ENCODE peak calls at places on chromosome 15, in five cellular contexts. J, O, Y, N and C are unnamed samples.

GRCh38 chr15:34240537-34240936 is 15.7 kb downstream of the EMC4 start:
- DNase-seq in J (no peak), O (no peak), Y (no peak), N (no peak), C (no peak)

GRCh38 chr15:90231028-90232017 is 2.4 kb downstream of the CIB1 start:
- DNase-seq in J (peak), O (no peak), Y (peak), N (no peak), C (no peak)

GRCh38 chr15:30023798-30024295 is 58.9 kb upstream of the GOLGA8J start:
- DNase-seq in J (no peak), O (no peak), Y (no peak), N (no peak), C (no peak)

GRCh38 chr15:60004846-60005351 is 788 bp downstream of the FOXB1 start:
- DNase-seq in J (no peak), O (no peak), Y (no peak), N (no peak), C (no peak)

GRCh38 chr15:70954733-70955132 is 62.1 kb downstream of the LRRC49 start:
- DNase-seq in J (peak), O (no peak), Y (no peak), N (no peak), C (no peak)

GRCh38 chr15:47803767-47804166 is 86.5 kb downstream of the SEMA6D start:
- DNase-seq in J (no peak), O (no peak), Y (no peak), N (no peak), C (peak)

GRCh38 chr15:45026646-45027045 is 3.7 kb downstream of the SORD start:
- DNase-seq in J (no peak), O (no peak), Y (no peak), N (no peak), C (no peak)

GRCh38 chr15:63553388-63553791 is 43.8 kb upstream of the FBXL22 start:
- DNase-seq in J (no peak), O (peak), Y (peak), N (no peak), C (peak)

GRCh38 chr15:53791616-53792015 is 32.2 kb upstream of the WDR72 start:
- DNase-seq in J (no peak), O (peak), Y (no peak), N (no peak), C (no peak)

GRCh38 chr15:54206586-54207321 is 228.5 kb downstream of the UNC13C start:
- DNase-seq in J (no peak), O (no peak), Y (no peak), N (no peak), C (no peak)

GRCh38 chr15:26531489-26531888 is 241.4 kb downstream of the GABRB3 start:
- DNase-seq in J (no peak), O (no peak), Y (no peak), N (no peak), C (no peak)

GRCh38 chr15:63855735-63856134 is 22.0 kb upstream of the HERC1 start:
- DNase-seq in J (no peak), O (no peak), Y (no peak), N (no peak), C (no peak)

GRCh38 chr15:72155021-72155621 is 36.9 kb downstream of the SENP8 start:
- DNase-seq in J (peak), O (peak), Y (peak), N (peak), C (peak)

GRCh38 chr15:66590435-66590834 is 24.6 kb upstream of the LCTL start:
- DNase-seq in J (no peak), O (no peak), Y (no peak), N (no peak), C (no peak)

GRCh38 chr15:66588971-66589370 is 23.2 kb upstream of the LCTL start:
- DNase-seq in J (no peak), O (no peak), Y (no peak), N (no peak), C (no peak)

GRCh38 chr15:66587020-66587419 is 21.2 kb upstream of the LCTL start:
- DNase-seq in J (no peak), O (no peak), Y (no peak), N (no peak), C (no peak)

GRCh38 chr15:66587749-66588148 is 22.0 kb upstream of the LCTL start:
- DNase-seq in J (no peak), O (no peak), Y (no peak), N (no peak), C (no peak)

GRCh38 chr15:66588537-66588936 is 22.7 kb upstream of the LCTL start:
- DNase-seq in J (no peak), O (no peak), Y (no peak), N (no peak), C (no peak)
- TF ChIP-seq CTCF in J (no peak), O (no peak), Y (no peak), N (no peak), C (peak)

GRCh38 chr15:56244237-56244810 is 645 bp upstream of the RFX7 start:
- DNase-seq in J (peak), O (peak), Y (peak), N (peak), C (peak)

GRCh38 chr15:56244811-56245576 is 1.3 kb upstream of the RFX7 start:
- DNase-seq in J (peak), O (no peak), Y (peak), N (peak), C (no peak)

GRCh38 chr15:56243117-56243773 is 434 bp downstream of the RFX7 start:
- DNase-seq in J (peak), O (no peak), Y (peak), N (peak), C (no peak)

GRCh38 chr15:56242576-56243116 is 1.0 kb downstream of the RFX7 start:
- DNase-seq in J (no peak), O (no peak), Y (no peak), N (no peak), C (no peak)

GRCh38 chr15:56243774-56244236 is at the start of gene RFX7:
- DNase-seq in J (peak), O (peak), Y (peak), N (peak), C (no peak)
- TF ChIP-seq CTCF in J (no peak), O (no peak), Y (no peak), N (no peak), C (no peak)

DNA sequence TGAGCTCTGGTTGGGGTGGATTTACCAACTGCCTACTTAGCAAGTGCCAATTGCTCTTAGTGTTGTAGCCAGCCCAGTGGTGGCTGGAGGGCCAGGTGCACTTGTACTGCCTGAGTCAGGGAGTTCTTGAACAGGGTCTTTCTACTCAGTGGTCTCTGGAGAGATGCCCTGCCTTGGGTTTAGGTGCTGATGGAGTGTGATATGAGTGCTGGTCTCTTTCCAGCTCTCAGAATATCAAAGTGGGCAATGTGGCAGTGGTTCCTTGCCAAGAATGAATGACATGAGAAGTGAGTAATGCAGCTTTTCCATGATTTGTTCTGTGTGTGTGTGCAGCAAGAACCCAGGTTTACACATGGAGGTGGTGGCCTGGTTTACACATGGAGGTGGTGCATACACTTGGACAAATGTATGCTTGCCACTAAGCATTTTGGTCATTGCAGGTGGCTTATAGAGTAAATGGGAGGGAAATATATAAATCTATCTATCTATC is 40.7 kb upstream of the ADAMTSL3 start:
- DNase-seq in J (no peak), O (no peak), Y (no peak), N (no peak), C (no peak)
- TF ChIP-seq CTCF in J (no peak), O (no peak), Y (no peak), N (no peak), C (no peak)

GRCh38 chr15:99711685-99712084 is 21.6 kb downstream of the LYSMD4 start:
- DNase-seq in J (no peak), O (no peak), Y (no peak), N (no peak), C (no peak)

GRCh38 chr15:99709243-99709986 is 23.8 kb downstream of the LYSMD4 start:
- DNase-seq in J (no peak), O (no peak), Y (no peak), N (no peak), C (no peak)

GRCh38 chr15:99708563-99708962 is 24.7 kb downstream of the LYSMD4 start:
- DNase-seq in J (peak), O (peak), Y (peak), N (peak), C (peak)

GRCh38 chr15:99716540-99716939 is 16.7 kb downstream of the LYSMD4 start:
- DNase-seq in J (no peak), O (no peak), Y (no peak), N (no peak), C (no peak)

DNA sequence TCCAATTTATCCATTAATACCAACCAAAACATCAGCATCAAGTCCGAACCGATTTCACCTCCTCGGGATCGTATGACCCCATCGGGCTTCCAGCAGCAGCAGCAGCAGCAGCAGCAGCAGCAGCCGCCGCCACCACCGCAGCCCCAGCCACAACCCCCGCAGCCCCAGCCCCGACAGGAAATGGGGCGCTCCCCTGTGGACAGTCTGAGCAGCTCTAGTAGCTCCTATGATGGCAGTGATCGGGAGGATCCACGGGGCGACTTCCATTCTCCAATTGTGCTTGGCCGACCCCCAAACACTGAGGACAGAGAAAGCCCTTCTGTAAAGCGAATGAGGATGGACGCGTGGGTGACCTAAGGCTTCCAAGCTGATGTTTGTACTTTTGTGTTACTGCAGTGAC is 20.8 kb downstream of the LYSMD4 start:
- DNase-seq in J (no peak), O (no peak), Y (no peak), N (no peak), C (no peak)
- TF ChIP-seq CTCF in J (no peak), O (no peak), Y (no peak), N (no peak), C (no peak)

GRCh38 chr15:55527150-55527549 is 19.1 kb upstream of the DNAAF4 start:
- DNase-seq in J (no peak), O (no peak), Y (no peak), N (no peak), C (no peak)

GRCh38 chr15:55522741-55523450 is 14.9 kb upstream of the DNAAF4 start:
- DNase-seq in J (no peak), O (no peak), Y (no peak), N (no peak), C (no peak)

GRCh38 chr15:55530861-55531313 is 22.9 kb upstream of the DNAAF4 start:
- DNase-seq in J (no peak), O (peak), Y (no peak), N (no peak), C (peak)

DNA sequence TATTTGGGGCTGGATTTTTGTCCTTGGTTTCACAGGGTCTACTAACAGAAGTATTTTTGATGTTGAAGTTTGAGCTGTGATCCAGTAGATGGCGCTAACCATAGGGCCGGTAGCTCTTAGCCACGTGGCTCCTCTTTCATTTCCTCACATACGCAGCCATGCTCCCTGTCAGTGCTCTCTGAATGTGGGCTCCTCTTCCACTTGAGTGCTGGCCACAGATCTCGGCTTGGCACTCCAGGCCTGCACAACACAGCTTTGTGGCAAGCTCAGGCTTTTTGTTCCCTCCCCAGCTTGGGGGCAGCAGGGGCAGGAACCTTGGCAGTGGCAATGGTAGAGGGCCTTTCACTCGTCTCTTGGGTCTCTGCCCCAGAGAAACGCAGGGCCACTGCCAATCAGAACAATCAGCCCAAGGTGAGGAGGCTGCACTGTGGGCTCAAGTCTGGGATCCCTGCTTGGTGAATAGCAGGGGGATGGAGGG is 18.6 kb upstream of the DNAAF4 start:
- DNase-seq in J (no peak), O (no peak), Y (peak), N (no peak), C (no peak)
- TF ChIP-seq CTCF in J (no peak), O (peak), Y (peak), N (no peak), C (peak)

DNA sequence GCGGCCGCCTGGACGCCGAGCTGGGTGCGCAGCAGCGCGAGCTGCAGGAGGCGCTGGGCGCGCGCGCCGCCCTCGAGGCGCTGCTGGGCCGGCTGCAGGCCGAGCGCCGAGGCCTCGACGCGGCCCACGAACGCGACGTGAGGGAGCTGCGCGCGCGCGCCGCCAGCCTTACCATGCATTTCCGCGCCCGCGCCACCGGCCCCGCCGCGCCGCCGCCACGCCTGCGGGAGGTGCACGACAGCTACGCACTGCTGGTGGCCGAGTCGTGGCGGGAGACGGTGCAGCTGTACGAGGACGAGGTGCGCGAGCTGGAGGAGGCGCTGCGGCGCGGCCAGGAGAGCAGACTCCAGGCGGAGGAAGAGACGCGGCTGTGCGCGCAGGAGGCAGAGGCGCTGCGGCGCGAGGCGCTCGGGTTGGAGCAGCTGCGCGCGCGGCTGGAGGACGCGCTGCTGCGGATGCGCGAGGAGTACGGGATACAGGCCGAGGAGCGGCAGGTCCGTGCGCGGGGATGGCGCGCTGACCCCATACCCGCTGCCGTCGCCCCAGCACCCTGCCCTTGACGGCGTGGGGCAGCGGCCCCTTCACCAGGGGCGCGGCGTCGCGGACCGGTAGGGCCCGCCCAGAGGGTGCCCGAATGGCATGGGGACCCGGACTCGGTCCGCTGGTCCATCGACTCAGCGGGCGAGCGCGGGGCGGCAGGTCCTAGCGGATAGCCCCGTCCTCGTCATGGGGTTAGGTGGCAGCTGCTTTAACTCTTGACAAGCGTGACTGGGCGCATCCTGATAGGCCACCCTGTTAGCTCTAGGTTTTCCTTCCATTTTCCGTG is 849 bp downstream of the SYNM start:
- DNase-seq in J (peak), O (no peak), Y (peak), N (no peak), C (peak)
- TF ChIP-seq CTCF in J (no peak), O (no peak), Y (no peak), N (no peak), C (peak)

DNA sequence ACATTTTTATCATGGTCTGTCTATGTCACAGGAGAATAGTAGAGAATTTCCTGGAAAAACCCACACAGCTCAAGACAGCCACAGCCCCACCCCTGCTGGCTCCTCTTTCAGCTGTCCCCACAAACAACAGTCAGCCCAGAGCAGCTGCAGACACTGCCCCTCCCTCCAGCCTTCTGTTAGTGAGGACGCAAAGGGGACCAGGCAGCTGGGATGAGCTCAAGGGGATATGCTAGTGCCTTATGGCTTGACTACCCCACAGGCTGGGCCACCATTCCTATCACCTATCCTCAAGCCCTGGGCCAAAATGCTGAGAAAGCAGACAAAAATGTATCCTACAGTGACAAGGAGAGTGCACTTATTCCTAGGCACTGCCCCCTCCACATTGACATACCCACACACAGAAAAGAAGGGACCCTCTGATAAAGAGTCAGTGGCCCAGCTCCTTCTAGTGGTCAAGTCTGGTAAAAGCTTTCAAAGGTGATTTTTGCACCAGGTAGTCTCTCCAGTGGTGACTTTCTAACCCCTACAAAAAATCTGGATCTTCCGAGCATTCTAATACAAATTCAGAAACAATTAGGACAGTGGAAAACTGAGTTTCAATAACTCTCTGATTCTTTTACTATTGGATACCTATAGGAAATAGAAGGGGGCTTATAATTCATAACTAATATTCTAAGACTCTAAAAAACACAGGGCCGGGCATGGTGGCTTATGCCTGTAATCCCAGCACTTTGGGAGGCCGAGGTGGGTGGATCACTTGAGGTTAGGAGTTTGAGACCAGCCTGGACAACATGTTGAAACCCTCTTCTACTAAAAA is 3.0 kb upstream of the MAP1A start:
- DNase-seq in J (no peak), O (no peak), Y (no peak), N (no peak), C (no peak)
- TF ChIP-seq CTCF in J (no peak), O (peak), Y (peak), N (no peak), C (peak)

GRCh38 chr15:83206971-83207621 is 527 bp downstream of the HDGFL3 start:
- DNase-seq in J (no peak), O (no peak), Y (peak), N (peak), C (peak)
- TF ChIP-seq CTCF in J (no peak), O (no peak), Y (no peak), N (no peak), C (no peak)

DNA sequence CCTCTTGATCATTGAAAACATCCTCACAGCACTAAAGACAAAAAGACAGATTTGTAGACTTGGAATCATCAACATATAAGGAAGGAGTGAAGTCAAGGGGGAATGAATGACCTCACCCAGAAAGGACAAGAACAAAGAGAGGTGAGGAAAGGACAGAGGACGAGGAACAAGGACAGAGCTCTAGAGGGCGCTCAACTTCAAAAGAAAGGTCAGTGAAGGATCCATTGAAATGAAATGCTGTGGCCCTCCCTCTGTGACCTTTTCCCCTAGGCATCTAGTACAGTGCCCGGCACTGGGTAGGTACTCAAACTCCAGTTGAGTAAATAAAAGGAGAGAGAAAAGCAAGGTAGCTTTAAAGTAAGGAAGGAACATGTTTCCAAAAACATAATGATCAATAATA is 2.6 kb downstream of the ATP8B4 start:
- DNase-seq in J (no peak), O (no peak), Y (peak), N (no peak), C (no peak)
- TF ChIP-seq CTCF in J (no peak), O (peak), Y (peak), N (no peak), C (peak)

DNA sequence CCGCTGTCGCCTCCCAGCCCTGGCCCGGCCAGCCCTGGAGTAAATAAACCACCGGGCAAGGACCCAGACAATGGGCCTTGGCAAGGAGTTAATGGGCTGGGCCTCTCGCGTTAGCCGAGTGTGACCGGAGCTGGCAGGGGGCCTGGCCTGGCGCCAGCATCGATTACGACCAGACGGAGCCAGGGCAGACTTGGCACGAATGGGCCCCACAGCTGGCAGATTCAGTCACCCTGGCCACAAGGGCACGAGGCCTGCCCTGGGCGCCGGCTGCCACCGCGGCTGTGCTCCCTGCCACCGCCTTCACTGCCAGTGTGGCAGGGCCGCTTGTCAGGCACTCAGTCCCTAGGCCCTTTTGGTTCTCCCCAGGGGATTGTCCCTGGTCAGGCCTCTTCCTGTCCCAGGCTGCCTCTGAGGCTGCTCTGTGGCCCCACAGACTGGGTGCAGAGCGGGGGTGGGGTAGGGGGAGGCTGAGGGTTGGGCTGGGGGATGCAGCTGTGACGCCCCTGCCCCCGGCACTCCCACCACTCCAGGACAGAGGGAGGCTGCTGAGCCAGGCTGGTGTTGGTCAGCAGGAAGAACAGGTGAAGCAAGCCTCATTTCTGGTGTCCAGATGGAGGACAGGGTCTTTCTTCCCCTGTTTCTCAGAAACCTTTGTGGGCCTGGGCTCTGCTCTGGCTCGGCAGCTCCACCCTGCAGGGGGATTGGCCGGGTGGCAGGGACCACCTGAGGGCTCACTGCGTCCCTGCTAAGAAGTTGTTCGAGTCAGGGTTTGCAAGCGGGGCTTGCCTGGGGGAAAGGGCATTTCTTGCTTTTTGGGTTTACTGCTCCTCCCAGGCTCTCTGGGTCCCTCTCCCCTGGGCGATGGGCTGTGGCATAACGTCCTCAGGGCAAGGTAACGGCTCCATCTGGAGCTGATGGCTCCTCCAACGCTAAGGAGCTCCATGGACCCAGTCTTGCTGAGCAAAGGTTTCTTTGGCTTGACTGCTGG is 30.5 kb upstream of the SRP14 start:
- DNase-seq in J (peak), O (peak), Y (peak), N (peak), C (no peak)
- TF ChIP-seq CTCF in J (no peak), O (no peak), Y (no peak), N (no peak), C (no peak)